ENCODE peak calls at places on chromosomes 4 and X, in ten cellular contexts. V is BJ; W is left ventricle myocardium inferior; Q is naive thymus-derived CD4-positive, alpha-beta T cell; N is transverse colon; D is H7; I is spleen; Z is HAP-1; J is CD4-positive, alpha-beta memory T cell; X is right cardiac atrium. L is an unnamed sample.

GRCh38 chrX:9286234-9286633 is 178.6 kb upstream of the TBL1X start:
- DNase-seq in V (no peak), I (no peak), J (no peak), D (no peak), Z (no peak), Q (no peak), N (no peak), W (no peak), X (no peak), L (no peak)

GRCh38 chrX:112341598-112341997 is 259.0 kb upstream of the TRPC5 start:
- DNase-seq in W (no peak), Z (no peak), Q (no peak), V (no peak), J (no peak), I (no peak), X (no peak), D (no peak), N (no peak), L (no peak)

GRCh38 chrX:68511255-68511654 is 12.4 kb downstream of the YIPF6 start:
- DNase-seq in I (no peak), Z (peak; percentile 72), J (peak; percentile 43), V (no peak), N (peak; percentile 18), D (peak; percentile 39), Q (peak; percentile 33), X (no peak), W (no peak), L (no peak)

GRCh38 chr4:154416183-154416543 is 75.4 kb downstream of the DCHS2 start:
- DNase-seq in N (peak; percentile 20), J (no peak), I (no peak), Q (no peak), W (peak; percentile 31), V (no peak), Z (peak; percentile 71), X (peak; percentile 17), D (peak; percentile 18), L (peak; percentile 12)

GRCh38 chr4:71785957-71786356 is 2.1 kb upstream of the GC start:
- DNase-seq in N (no peak), W (no peak), I (no peak), X (no peak), V (no peak), D (no peak), Q (no peak), Z (no peak), J (no peak), L (no peak)

GRCh38 chr4:92305148-92305877 is 1.5 kb downstream of the GRID2 start:
- DNase-seq in Q (no peak), N (no peak), X (peak; percentile 68), J (no peak), Z (peak; percentile 85), W (peak; percentile 25), D (peak; percentile 91), V (no peak), I (no peak), L (no peak)

GRCh38 chrX:30141966-30142365 is 73.4 kb upstream of the MAGEB2 start:
- DNase-seq in I (no peak), V (no peak), X (no peak), N (no peak), W (no peak), Z (peak; percentile 71), D (peak; percentile 46), J (no peak), Q (no peak), L (no peak)

GRCh38 chr4:25180524-25181131 is 20.4 kb upstream of the SEPSECS start:
- DNase-seq in D (peak; percentile 17), J (peak; percentile 38), Z (peak; percentile 65), N (peak; percentile 20), I (no peak), V (no peak), W (no peak), Q (peak; percentile 34), X (no peak), L (no peak)

GRCh38 chr4:3787489-3788365 is 21.5 kb downstream of the ADRA2C start:
- DNase-seq in W (no peak), V (no peak), Z (no peak), N (no peak), Q (no peak), X (no peak), D (no peak), I (no peak), J (no peak), L (no peak)

GRCh38 chrX:129653985-129654651 is 638 bp downstream of the APLN start:
- DNase-seq in D (peak; percentile 83), I (no peak), X (peak; percentile 33), N (no peak), W (peak; percentile 41), J (peak; percentile 14), Q (peak; percentile 18), V (no peak), Z (peak; percentile 69), L (no peak)
- H3K27me3 ChIP-seq in D (peaks cover 57% of the 10 kb centered on the region), I (no peaks in the 10 kb centered on the region), X (no peaks in the 10 kb centered on the region), N (peaks cover 4% of the 10 kb centered on the region), W (no peaks in the 10 kb centered on the region), J (peaks cover 4% of the 10 kb centered on the region), Q (no peaks in the 10 kb centered on the region), V (peaks cover 4% of the 10 kb centered on the region), Z (no peaks in the 10 kb centered on the region), L (peaks cover 1% of the 10 kb centered on the region)

GRCh38 chrX:25022499-25023325 is 6.9 kb upstream of the ARX start:
- DNase-seq in Q (no peak), Z (no peak), N (no peak), I (no peak), X (no peak), D (peak; percentile 87), W (no peak), J (no peak), V (no peak), L (no peak)
- H3K27me3 ChIP-seq in Q (no peaks in the 10 kb centered on the region), Z (peaks cover 8% of the 10 kb centered on the region), N (peaks cover 69% of the 10 kb centered on the region), I (peaks cover 67% of the 10 kb centered on the region), X (no peaks in the 10 kb centered on the region), D (peaks cover 76% of the 10 kb centered on the region), W (peaks cover 96% of the 10 kb centered on the region), J (peaks cover 29% of the 10 kb centered on the region), V (peaks cover 23% of the 10 kb centered on the region), L (no peaks in the 10 kb centered on the region)

GRCh38 chr4:110622841-110623709 is at the start of gene PITX2:
- DNase-seq in I (peak; percentile 73), Z (peak; percentile 74), Q (no peak), J (no peak), X (peak; percentile 74), N (peak; percentile 95), V (peak; percentile 43), W (peak; percentile 74), D (peak; percentile 100), L (no peak)

GRCh38 chr4:110621839-110622751 is 782 bp downstream of the PITX2 start:
- DNase-seq in D (peak; percentile 73), Z (no peak), N (no peak), W (no peak), X (no peak), J (no peak), V (no peak), I (no peak), Q (no peak), L (no peak)

GRCh38 chr4:110620352-110621327 is 2.2 kb downstream of the PITX2 start:
- DNase-seq in Z (no peak), Q (no peak), D (peak; percentile 88), V (no peak), I (peak; percentile 69), W (no peak), J (no peak), X (no peak), N (peak; percentile 51), L (no peak)

GRCh38 chr4:110619401-110620247 is 3.3 kb downstream of the PITX2 start:
- DNase-seq in W (no peak), N (no peak), Q (no peak), Z (no peak), V (no peak), D (peak; percentile 74), X (no peak), J (no peak), I (no peak), L (no peak)

DNA sequence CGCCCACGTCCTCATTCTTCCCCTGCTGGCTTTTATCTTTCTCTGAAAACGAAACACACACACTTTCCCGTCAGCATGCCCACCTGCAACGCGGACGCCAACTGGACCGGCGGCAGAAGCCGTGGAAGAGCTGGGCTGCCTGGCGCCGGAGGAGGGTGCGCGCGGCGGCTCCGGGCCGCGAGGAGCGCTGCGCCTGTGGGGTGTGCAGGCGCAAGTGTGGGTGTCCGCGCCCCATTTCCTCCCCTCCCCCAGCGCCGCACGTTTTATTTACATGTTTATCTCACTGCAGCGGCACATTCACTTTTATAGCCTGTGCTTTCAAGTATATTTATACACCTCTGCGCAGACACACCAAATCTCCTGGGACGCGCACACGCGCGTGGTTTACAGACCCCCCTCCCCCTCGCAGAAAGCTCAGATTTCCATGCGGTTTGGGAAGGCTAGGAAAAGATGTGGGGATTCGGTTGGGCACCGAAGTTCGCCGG is 1.5 kb downstream of the PITX2 start:
- DNase-seq in X (no peak), W (no peak), D (peak; percentile 62), J (no peak), N (no peak), I (no peak), Q (no peak), Z (no peak), V (no peak), L (no peak)
- H3K27me3 ChIP-seq in X (peaks cover 5% of the 10 kb centered on the region), W (peaks cover 100% of the 10 kb centered on the region), D (peaks cover 88% of the 10 kb centered on the region), J (peaks cover 78% of the 10 kb centered on the region), N (peaks cover 100% of the 10 kb centered on the region), I (peaks cover 100% of the 10 kb centered on the region), Q (peaks cover 14% of the 10 kb centered on the region), Z (no peaks in the 10 kb centered on the region), V (peaks cover 49% of the 10 kb centered on the region), L (no peaks in the 10 kb centered on the region)

GRCh38 chrX:115560978-115561604 is at the start of gene PLS3:
- DNase-seq in I (peak; percentile 86), J (no peak), N (peak; percentile 72), X (peak; percentile 89), Z (peak; percentile 96), V (peak; percentile 37), D (peak; percentile 96), Q (no peak), W (peak; percentile 89), L (peak; percentile 88)

GRCh38 chrX:115561605-115562491 is 874 bp downstream of the PLS3 start:
- DNase-seq in N (peak; percentile 21), Q (no peak), X (peak; percentile 43), V (no peak), D (peak; percentile 85), J (no peak), I (no peak), W (peak; percentile 44), Z (peak; percentile 73), L (peak; percentile 47)

GRCh38 chrX:115563633-115564182 is 2.7 kb downstream of the PLS3 start:
- DNase-seq in Z (no peak), D (peak; percentile 19), J (no peak), W (no peak), Q (no peak), X (no peak), N (no peak), V (no peak), I (no peak), L (peak; percentile 36)

GRCh38 chrX:115564243-115564642 is 3.3 kb downstream of the PLS3 start:
- DNase-seq in X (no peak), D (no peak), J (no peak), N (no peak), Z (no peak), V (no peak), Q (no peak), W (no peak), I (no peak), L (no peak)

DNA sequence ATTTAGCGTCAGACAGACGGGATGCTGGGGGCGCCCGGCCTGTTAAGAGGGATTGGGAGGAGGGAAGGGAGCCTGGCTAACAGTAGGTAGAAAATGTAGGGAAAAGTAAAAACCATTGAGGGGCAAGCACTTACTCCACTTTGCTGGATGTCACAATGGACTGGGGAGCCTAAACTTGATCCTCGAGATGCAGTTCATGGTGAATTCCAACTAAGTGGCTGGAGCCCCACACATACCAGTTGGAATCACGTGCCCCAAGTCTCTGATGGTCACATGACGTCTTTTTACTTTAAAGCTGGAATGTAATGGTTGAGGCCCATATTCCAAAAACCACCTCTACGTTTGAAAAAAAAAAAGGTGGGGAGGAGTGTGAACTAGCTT is 1.5 kb downstream of the PLS3 start:
- DNase-seq in N (no peak), D (no peak), W (no peak), J (no peak), Q (no peak), V (no peak), X (no peak), I (no peak), Z (peak; percentile 62), L (no peak)
- H3K27me3 ChIP-seq in N (no peaks in the 10 kb centered on the region), D (no peaks in the 10 kb centered on the region), W (no peaks in the 10 kb centered on the region), J (no peaks in the 10 kb centered on the region), Q (no peaks in the 10 kb centered on the region), V (no peaks in the 10 kb centered on the region), X (no peaks in the 10 kb centered on the region), I (peaks cover 26% of the 10 kb centered on the region), Z (no peaks in the 10 kb centered on the region), L (no peaks in the 10 kb centered on the region)